ENCODE peak calls at places on chromosomes 6 and 20, in seven cellular contexts. One of them, this sample, is unnamed.

GRCh38 chr6:118917550-118918321 is 17.2 kb downstream of the MCM9 start:
- DNase-seq in frontal cortex: no peak
- DNase-seq in caudate nucleus: no peak
- DNase-seq in B cell: no peak
- DNase-seq in stimulated activated CD4-positive, alpha-beta T cell treated with anti-CD3 and anti-CD28 coated beads, Interleukin-2, amount 100 ng/mL, for 24 hours: no peak
- DNase-seq in NCI-H510A treated with DMSO at 0.1 percent for 48 hours: no peak
- DNase-seq in HCT116: no peak
- DNase-seq in this sample: no peak

GRCh38 chr6:34021001-34021838 is 124.7 kb downstream of the GRM4 start:
- DNase-seq in NCI-H510A treated with DMSO at 0.1 percent for 48 hours: no peak
- DNase-seq in HCT116: no peak
- DNase-seq in B cell: no peak
- DNase-seq in stimulated activated CD4-positive, alpha-beta T cell treated with anti-CD3 and anti-CD28 coated beads, Interleukin-2, amount 100 ng/mL, for 24 hours: no peak
- DNase-seq in caudate nucleus: no peak
- DNase-seq in frontal cortex: no peak
- DNase-seq in this sample: no peak

GRCh38 chr6:116278853-116279231 is 888 bp downstream of the TSPYL1 start:
- DNase-seq in NCI-H510A treated with DMSO at 0.1 percent for 48 hours: no peak
- DNase-seq in caudate nucleus: peak
- DNase-seq in frontal cortex: peak
- DNase-seq in B cell: no peak
- DNase-seq in stimulated activated CD4-positive, alpha-beta T cell treated with anti-CD3 and anti-CD28 coated beads, Interleukin-2, amount 100 ng/mL, for 24 hours: peak
- DNase-seq in HCT116: no peak
- DNase-seq in this sample: peak

GRCh38 chr6:89281779-89282246 is 33.3 kb downstream of the GABRR2 start:
- DNase-seq in B cell: peak
- DNase-seq in frontal cortex: no peak
- DNase-seq in HCT116: peak
- DNase-seq in caudate nucleus: no peak
- DNase-seq in NCI-H510A treated with DMSO at 0.1 percent for 48 hours: no peak
- DNase-seq in stimulated activated CD4-positive, alpha-beta T cell treated with anti-CD3 and anti-CD28 coated beads, Interleukin-2, amount 100 ng/mL, for 24 hours: peak
- DNase-seq in this sample: no peak

GRCh38 chr20:16601019-16601418 is 27.8 kb upstream of the KIF16B start:
- DNase-seq in caudate nucleus: no peak
- DNase-seq in B cell: no peak
- DNase-seq in NCI-H510A treated with DMSO at 0.1 percent for 48 hours: no peak
- DNase-seq in HCT116: no peak
- DNase-seq in frontal cortex: no peak
- DNase-seq in stimulated activated CD4-positive, alpha-beta T cell treated with anti-CD3 and anti-CD28 coated beads, Interleukin-2, amount 100 ng/mL, for 24 hours: no peak
- DNase-seq in this sample: no peak

GRCh38 chr6:24919404-24919892 is 16.3 kb downstream of the RIPOR2 start:
- DNase-seq in NCI-H510A treated with DMSO at 0.1 percent for 48 hours: peak
- DNase-seq in stimulated activated CD4-positive, alpha-beta T cell treated with anti-CD3 and anti-CD28 coated beads, Interleukin-2, amount 100 ng/mL, for 24 hours: no peak
- DNase-seq in B cell: no peak
- DNase-seq in HCT116: no peak
- DNase-seq in caudate nucleus: no peak
- DNase-seq in frontal cortex: no peak
- DNase-seq in this sample: no peak

GRCh38 chr6:54717849-54718455 is 128.6 kb upstream of the FAM83B start:
- DNase-seq in stimulated activated CD4-positive, alpha-beta T cell treated with anti-CD3 and anti-CD28 coated beads, Interleukin-2, amount 100 ng/mL, for 24 hours: peak
- DNase-seq in frontal cortex: no peak
- DNase-seq in B cell: peak
- DNase-seq in caudate nucleus: peak
- DNase-seq in NCI-H510A treated with DMSO at 0.1 percent for 48 hours: peak
- DNase-seq in HCT116: peak
- DNase-seq in this sample: no peak

GRCh38 chr6:132841967-132842366 is 27.6 kb downstream of the RPS12 start:
- DNase-seq in stimulated activated CD4-positive, alpha-beta T cell treated with anti-CD3 and anti-CD28 coated beads, Interleukin-2, amount 100 ng/mL, for 24 hours: no peak
- DNase-seq in frontal cortex: no peak
- DNase-seq in HCT116: no peak
- DNase-seq in B cell: no peak
- DNase-seq in NCI-H510A treated with DMSO at 0.1 percent for 48 hours: no peak
- DNase-seq in caudate nucleus: no peak
- DNase-seq in this sample: no peak

GRCh38 chr6:155313602-155314091 is 637 bp downstream of the TFB1M start:
- DNase-seq in frontal cortex: no peak
- DNase-seq in stimulated activated CD4-positive, alpha-beta T cell treated with anti-CD3 and anti-CD28 coated beads, Interleukin-2, amount 100 ng/mL, for 24 hours: peak
- DNase-seq in HCT116: no peak
- DNase-seq in caudate nucleus: no peak
- DNase-seq in B cell: no peak
- DNase-seq in NCI-H510A treated with DMSO at 0.1 percent for 48 hours: peak
- DNase-seq in this sample: no peak

GRCh38 chr6:87718662-87719433 is 16.8 kb upstream of the AKIRIN2 start:
- DNase-seq in NCI-H510A treated with DMSO at 0.1 percent for 48 hours: no peak
- DNase-seq in HCT116: no peak
- DNase-seq in frontal cortex: no peak
- DNase-seq in stimulated activated CD4-positive, alpha-beta T cell treated with anti-CD3 and anti-CD28 coated beads, Interleukin-2, amount 100 ng/mL, for 24 hours: no peak
- DNase-seq in caudate nucleus: no peak
- DNase-seq in B cell: no peak
- DNase-seq in this sample: no peak

GRCh38 chr6:75171151-75171550 is 34.7 kb downstream of the COL12A1 start:
- DNase-seq in B cell: no peak
- DNase-seq in caudate nucleus: no peak
- DNase-seq in HCT116: no peak
- DNase-seq in frontal cortex: no peak
- DNase-seq in NCI-H510A treated with DMSO at 0.1 percent for 48 hours: no peak
- DNase-seq in stimulated activated CD4-positive, alpha-beta T cell treated with anti-CD3 and anti-CD28 coated beads, Interleukin-2, amount 100 ng/mL, for 24 hours: no peak
- DNase-seq in this sample: no peak

GRCh38 chr6:111517965-111518364 is 34.9 kb upstream of the REV3L start:
- DNase-seq in caudate nucleus: no peak
- DNase-seq in frontal cortex: no peak
- DNase-seq in NCI-H510A treated with DMSO at 0.1 percent for 48 hours: no peak
- DNase-seq in B cell: no peak
- DNase-seq in stimulated activated CD4-positive, alpha-beta T cell treated with anti-CD3 and anti-CD28 coated beads, Interleukin-2, amount 100 ng/mL, for 24 hours: no peak
- DNase-seq in HCT116: no peak
- DNase-seq in this sample: no peak

GRCh38 chr20:35387334-35387733 is 24.4 kb downstream of the UQCC1 start:
- DNase-seq in NCI-H510A treated with DMSO at 0.1 percent for 48 hours: no peak
- DNase-seq in B cell: no peak
- DNase-seq in frontal cortex: no peak
- DNase-seq in caudate nucleus: no peak
- DNase-seq in HCT116: no peak
- DNase-seq in stimulated activated CD4-positive, alpha-beta T cell treated with anti-CD3 and anti-CD28 coated beads, Interleukin-2, amount 100 ng/mL, for 24 hours: no peak
- DNase-seq in this sample: no peak